ENCODE peak calls at places on chromosomes 4 and X, in six cellular contexts. One of them, this sample, is unnamed.

GRCh38 chr4:113684534-113685091 is 76.9 kb downstream of the CAMK2D start:
- DNase-seq in A549: peak; percentile 12
- DNase-seq in neuronal stem cell: no peak
- DNase-seq in brain microvascular endothelial cell: peak; percentile 57
- DNase-seq in stimulated activated CD8-positive, alpha-beta memory T cell treated with anti-CD3 and anti-CD28 coated beads, Interleukin-4, amount 100 ng/mL, for 4 hours: no peak
- DNase-seq in LoVo: no peak
- DNase-seq in this sample: no peak

GRCh38 chr4:39937683-39938268 is 39.9 kb downstream of the PDS5A start:
- DNase-seq in A549: no peak
- DNase-seq in neuronal stem cell: no peak
- DNase-seq in brain microvascular endothelial cell: no peak
- DNase-seq in stimulated activated CD8-positive, alpha-beta memory T cell treated with anti-CD3 and anti-CD28 coated beads, Interleukin-4, amount 100 ng/mL, for 4 hours: no peak
- DNase-seq in LoVo: no peak
- DNase-seq in this sample: no peak

GRCh38 chr4:152970102-152970820 is 34.1 kb downstream of the FHDC1 start:
- DNase-seq in A549: no peak
- DNase-seq in neuronal stem cell: no peak
- DNase-seq in brain microvascular endothelial cell: no peak
- DNase-seq in stimulated activated CD8-positive, alpha-beta memory T cell treated with anti-CD3 and anti-CD28 coated beads, Interleukin-4, amount 100 ng/mL, for 4 hours: no peak
- DNase-seq in LoVo: no peak
- DNase-seq in this sample: no peak

GRCh38 chr4:73021634-73022033 is 47.9 kb downstream of the COX18 start:
- DNase-seq in A549: peak; percentile 17
- DNase-seq in neuronal stem cell: no peak
- DNase-seq in brain microvascular endothelial cell: peak; percentile 54
- DNase-seq in stimulated activated CD8-positive, alpha-beta memory T cell treated with anti-CD3 and anti-CD28 coated beads, Interleukin-4, amount 100 ng/mL, for 4 hours: no peak
- DNase-seq in LoVo: peak; percentile 18
- DNase-seq in this sample: no peak

GRCh38 chr4:7956306-7957112 is 16.8 kb upstream of the AFAP1 start:
- DNase-seq in A549: no peak
- DNase-seq in neuronal stem cell: no peak
- DNase-seq in brain microvascular endothelial cell: no peak
- DNase-seq in stimulated activated CD8-positive, alpha-beta memory T cell treated with anti-CD3 and anti-CD28 coated beads, Interleukin-4, amount 100 ng/mL, for 4 hours: no peak
- DNase-seq in LoVo: no peak
- DNase-seq in this sample: no peak

GRCh38 chr4:107482546-107482945 is 237.5 kb downstream of the PAPSS1 start:
- DNase-seq in A549: no peak
- DNase-seq in neuronal stem cell: no peak
- DNase-seq in brain microvascular endothelial cell: no peak
- DNase-seq in stimulated activated CD8-positive, alpha-beta memory T cell treated with anti-CD3 and anti-CD28 coated beads, Interleukin-4, amount 100 ng/mL, for 4 hours: no peak
- DNase-seq in LoVo: no peak
- DNase-seq in this sample: no peak

GRCh38 chrX:111088628-111089027 is 7.4 kb upstream of the PAK3 start:
- DNase-seq in A549: no peak
- DNase-seq in neuronal stem cell: no peak
- DNase-seq in brain microvascular endothelial cell: no peak
- DNase-seq in stimulated activated CD8-positive, alpha-beta memory T cell treated with anti-CD3 and anti-CD28 coated beads, Interleukin-4, amount 100 ng/mL, for 4 hours: no peak
- DNase-seq in LoVo: no peak
- DNase-seq in this sample: no peak

GRCh38 chr4:176729489-176729888 is 63.2 kb downstream of the VEGFC start:
- DNase-seq in A549: no peak
- DNase-seq in neuronal stem cell: no peak
- DNase-seq in brain microvascular endothelial cell: no peak
- DNase-seq in stimulated activated CD8-positive, alpha-beta memory T cell treated with anti-CD3 and anti-CD28 coated beads, Interleukin-4, amount 100 ng/mL, for 4 hours: no peak
- DNase-seq in LoVo: no peak
- DNase-seq in this sample: no peak

GRCh38 chrX:40209951-40210617 is 112.3 kb upstream of the BCOR start:
- DNase-seq in A549: no peak
- DNase-seq in neuronal stem cell: no peak
- DNase-seq in brain microvascular endothelial cell: no peak
- DNase-seq in stimulated activated CD8-positive, alpha-beta memory T cell treated with anti-CD3 and anti-CD28 coated beads, Interleukin-4, amount 100 ng/mL, for 4 hours: no peak
- DNase-seq in LoVo: no peak
- DNase-seq in this sample: no peak

GRCh38 chr4:139692300-139693012 is 26.8 kb downstream of the MGST2 start:
- DNase-seq in A549: no peak
- DNase-seq in neuronal stem cell: no peak
- DNase-seq in brain microvascular endothelial cell: no peak
- DNase-seq in stimulated activated CD8-positive, alpha-beta memory T cell treated with anti-CD3 and anti-CD28 coated beads, Interleukin-4, amount 100 ng/mL, for 4 hours: no peak
- DNase-seq in LoVo: no peak
- DNase-seq in this sample: no peak

GRCh38 chr4:4864443-4864939 is 5.0 kb downstream of the MSX1 start:
- DNase-seq in A549: no peak
- DNase-seq in neuronal stem cell: no peak
- DNase-seq in brain microvascular endothelial cell: no peak
- DNase-seq in stimulated activated CD8-positive, alpha-beta memory T cell treated with anti-CD3 and anti-CD28 coated beads, Interleukin-4, amount 100 ng/mL, for 4 hours: no peak
- DNase-seq in LoVo: no peak
- DNase-seq in this sample: no peak

GRCh38 chrX:17579021-17579420 is 158.3 kb upstream of the SCML1 start:
- DNase-seq in A549: no peak
- DNase-seq in neuronal stem cell: no peak
- DNase-seq in brain microvascular endothelial cell: no peak
- DNase-seq in stimulated activated CD8-positive, alpha-beta memory T cell treated with anti-CD3 and anti-CD28 coated beads, Interleukin-4, amount 100 ng/mL, for 4 hours: no peak
- DNase-seq in LoVo: no peak
- DNase-seq in this sample: no peak

GRCh38 chrX:13094780-13095425 is 50.5 kb upstream of the FAM9C start:
- DNase-seq in A549: no peak
- DNase-seq in neuronal stem cell: no peak
- DNase-seq in brain microvascular endothelial cell: peak; percentile 48
- DNase-seq in stimulated activated CD8-positive, alpha-beta memory T cell treated with anti-CD3 and anti-CD28 coated beads, Interleukin-4, amount 100 ng/mL, for 4 hours: no peak
- DNase-seq in LoVo: no peak
- DNase-seq in this sample: no peak

GRCh38 chrX:68746988-68747387 is 81.8 kb upstream of the EFNB1 start:
- DNase-seq in A549: no peak
- DNase-seq in neuronal stem cell: no peak
- DNase-seq in brain microvascular endothelial cell: no peak
- DNase-seq in stimulated activated CD8-positive, alpha-beta memory T cell treated with anti-CD3 and anti-CD28 coated beads, Interleukin-4, amount 100 ng/mL, for 4 hours: no peak
- DNase-seq in LoVo: no peak
- DNase-seq in this sample: no peak

GRCh38 chrX:70452143-70452733 is 7.6 kb downstream of the DLG3 start:
- DNase-seq in A549: peak; percentile 58
- DNase-seq in neuronal stem cell: no peak
- DNase-seq in brain microvascular endothelial cell: no peak
- DNase-seq in stimulated activated CD8-positive, alpha-beta memory T cell treated with anti-CD3 and anti-CD28 coated beads, Interleukin-4, amount 100 ng/mL, for 4 hours: no peak
- DNase-seq in LoVo: peak; percentile 52
- DNase-seq in this sample: no peak

GRCh38 chrX:135327299-135327698 is 18.0 kb downstream of the ETDC start:
- DNase-seq in A549: no peak
- DNase-seq in neuronal stem cell: no peak
- DNase-seq in brain microvascular endothelial cell: peak; percentile 87
- DNase-seq in stimulated activated CD8-positive, alpha-beta memory T cell treated with anti-CD3 and anti-CD28 coated beads, Interleukin-4, amount 100 ng/mL, for 4 hours: no peak
- DNase-seq in LoVo: no peak
- DNase-seq in this sample: peak; percentile 39

GRCh38 chr4:13705521-13706035 is 78.1 kb upstream of the BOD1L1 start:
- DNase-seq in A549: no peak
- DNase-seq in neuronal stem cell: no peak
- DNase-seq in brain microvascular endothelial cell: no peak
- DNase-seq in stimulated activated CD8-positive, alpha-beta memory T cell treated with anti-CD3 and anti-CD28 coated beads, Interleukin-4, amount 100 ng/mL, for 4 hours: no peak
- DNase-seq in LoVo: peak; percentile 83
- DNase-seq in this sample: no peak

GRCh38 chrX:292900-293897 is 12.0 kb downstream of the PLCXD1 start:
- DNase-seq in A549: no peak
- DNase-seq in neuronal stem cell: no peak
- DNase-seq in brain microvascular endothelial cell: no peak
- DNase-seq in stimulated activated CD8-positive, alpha-beta memory T cell treated with anti-CD3 and anti-CD28 coated beads, Interleukin-4, amount 100 ng/mL, for 4 hours: no peak
- DNase-seq in LoVo: no peak
- DNase-seq in this sample: no peak

GRCh38 chr4:113675731-113676707 is 85.5 kb downstream of the CAMK2D start:
- DNase-seq in A549: no peak
- DNase-seq in neuronal stem cell: no peak
- DNase-seq in brain microvascular endothelial cell: no peak
- DNase-seq in stimulated activated CD8-positive, alpha-beta memory T cell treated with anti-CD3 and anti-CD28 coated beads, Interleukin-4, amount 100 ng/mL, for 4 hours: no peak
- DNase-seq in LoVo: no peak
- DNase-seq in this sample: no peak

GRCh38 chr4:180828455-180829018 is 1414.7 kb upstream of the TENM3 start:
- DNase-seq in A549: no peak
- DNase-seq in neuronal stem cell: peak; percentile 40
- DNase-seq in brain microvascular endothelial cell: peak; percentile 76
- DNase-seq in stimulated activated CD8-positive, alpha-beta memory T cell treated with anti-CD3 and anti-CD28 coated beads, Interleukin-4, amount 100 ng/mL, for 4 hours: no peak
- DNase-seq in LoVo: peak; percentile 28
- DNase-seq in this sample: peak; percentile 78

GRCh38 chr4:8710416-8710815 is 117.9 kb downstream of the CPZ start:
- DNase-seq in A549: no peak
- DNase-seq in neuronal stem cell: no peak
- DNase-seq in brain microvascular endothelial cell: no peak
- DNase-seq in stimulated activated CD8-positive, alpha-beta memory T cell treated with anti-CD3 and anti-CD28 coated beads, Interleukin-4, amount 100 ng/mL, for 4 hours: no peak
- DNase-seq in LoVo: no peak
- DNase-seq in this sample: no peak

GRCh38 chr4:152590179-152591031 is 54.5 kb upstream of the FBXW7 start:
- DNase-seq in A549: no peak
- DNase-seq in neuronal stem cell: no peak
- DNase-seq in brain microvascular endothelial cell: peak; percentile 93
- DNase-seq in stimulated activated CD8-positive, alpha-beta memory T cell treated with anti-CD3 and anti-CD28 coated beads, Interleukin-4, amount 100 ng/mL, for 4 hours: no peak
- DNase-seq in LoVo: no peak
- DNase-seq in this sample: peak; percentile 78

GRCh38 chr4:128287159-128287870 is at the start of gene PGRMC2:
- DNase-seq in A549: peak; percentile 8
- DNase-seq in neuronal stem cell: peak; percentile 24
- DNase-seq in brain microvascular endothelial cell: peak; percentile 24
- DNase-seq in stimulated activated CD8-positive, alpha-beta memory T cell treated with anti-CD3 and anti-CD28 coated beads, Interleukin-4, amount 100 ng/mL, for 4 hours: peak; percentile 1
- DNase-seq in LoVo: peak; percentile 15
- DNase-seq in this sample: no peak

GRCh38 chr4:124028172-124028571 is 631.6 kb downstream of the SPRY1 start:
- DNase-seq in A549: no peak
- DNase-seq in neuronal stem cell: no peak
- DNase-seq in brain microvascular endothelial cell: no peak
- DNase-seq in stimulated activated CD8-positive, alpha-beta memory T cell treated with anti-CD3 and anti-CD28 coated beads, Interleukin-4, amount 100 ng/mL, for 4 hours: no peak
- DNase-seq in LoVo: no peak
- DNase-seq in this sample: no peak

GRCh38 chr4:4426511-4427477 is 39.9 kb downstream of the NSG1 start:
- DNase-seq in A549: no peak
- DNase-seq in neuronal stem cell: peak; percentile 17
- DNase-seq in brain microvascular endothelial cell: no peak
- DNase-seq in stimulated activated CD8-positive, alpha-beta memory T cell treated with anti-CD3 and anti-CD28 coated beads, Interleukin-4, amount 100 ng/mL, for 4 hours: no peak
- DNase-seq in LoVo: no peak
- DNase-seq in this sample: no peak

GRCh38 chr4:106690487-106690886 is 321.9 kb upstream of the GIMD1 start:
- DNase-seq in A549: no peak
- DNase-seq in neuronal stem cell: no peak
- DNase-seq in brain microvascular endothelial cell: peak; percentile 78
- DNase-seq in stimulated activated CD8-positive, alpha-beta memory T cell treated with anti-CD3 and anti-CD28 coated beads, Interleukin-4, amount 100 ng/mL, for 4 hours: no peak
- DNase-seq in LoVo: peak; percentile 7
- DNase-seq in this sample: peak; percentile 57

GRCh38 chr4:153140294-153140693 is 63.9 kb upstream of the TRIM2 start:
- DNase-seq in A549: no peak
- DNase-seq in neuronal stem cell: no peak
- DNase-seq in brain microvascular endothelial cell: peak; percentile 37
- DNase-seq in stimulated activated CD8-positive, alpha-beta memory T cell treated with anti-CD3 and anti-CD28 coated beads, Interleukin-4, amount 100 ng/mL, for 4 hours: no peak
- DNase-seq in LoVo: no peak
- DNase-seq in this sample: no peak

GRCh38 chr4:186770446-186771175 is 47.0 kb upstream of the FAT1 start:
- DNase-seq in A549: no peak
- DNase-seq in neuronal stem cell: no peak
- DNase-seq in brain microvascular endothelial cell: peak; percentile 34
- DNase-seq in stimulated activated CD8-positive, alpha-beta memory T cell treated with anti-CD3 and anti-CD28 coated beads, Interleukin-4, amount 100 ng/mL, for 4 hours: no peak
- DNase-seq in LoVo: no peak
- DNase-seq in this sample: peak; percentile 66

GRCh38 chr4:40550900-40551546 is 78.6 kb downstream of the RBM47 start:
- DNase-seq in A549: peak; percentile 25
- DNase-seq in neuronal stem cell: no peak
- DNase-seq in brain microvascular endothelial cell: peak; percentile 4
- DNase-seq in stimulated activated CD8-positive, alpha-beta memory T cell treated with anti-CD3 and anti-CD28 coated beads, Interleukin-4, amount 100 ng/mL, for 4 hours: no peak
- DNase-seq in LoVo: peak; percentile 59
- DNase-seq in this sample: no peak

GRCh38 chr4:123600426-123600825 is 203.8 kb downstream of the SPRY1 start:
- DNase-seq in A549: no peak
- DNase-seq in neuronal stem cell: no peak
- DNase-seq in brain microvascular endothelial cell: no peak
- DNase-seq in stimulated activated CD8-positive, alpha-beta memory T cell treated with anti-CD3 and anti-CD28 coated beads, Interleukin-4, amount 100 ng/mL, for 4 hours: no peak
- DNase-seq in LoVo: no peak
- DNase-seq in this sample: no peak

GRCh38 chrX:124280294-124280902 is 52.1 kb upstream of the TEX13D start:
- DNase-seq in A549: no peak
- DNase-seq in neuronal stem cell: no peak
- DNase-seq in brain microvascular endothelial cell: no peak
- DNase-seq in stimulated activated CD8-positive, alpha-beta memory T cell treated with anti-CD3 and anti-CD28 coated beads, Interleukin-4, amount 100 ng/mL, for 4 hours: no peak
- DNase-seq in LoVo: no peak
- DNase-seq in this sample: no peak

GRCh38 chr4:101346562-101347266 is 612 bp downstream of the PPP3CA start:
- DNase-seq in A549: peak; percentile 13
- DNase-seq in neuronal stem cell: peak; percentile 57
- DNase-seq in brain microvascular endothelial cell: peak; percentile 54
- DNase-seq in stimulated activated CD8-positive, alpha-beta memory T cell treated with anti-CD3 and anti-CD28 coated beads, Interleukin-4, amount 100 ng/mL, for 4 hours: peak; percentile 21
- DNase-seq in LoVo: peak; percentile 43
- DNase-seq in this sample: no peak

GRCh38 chr4:16160457-16160856 is 65.8 kb downstream of the TAPT1 start:
- DNase-seq in A549: no peak
- DNase-seq in neuronal stem cell: no peak
- DNase-seq in brain microvascular endothelial cell: no peak
- DNase-seq in stimulated activated CD8-positive, alpha-beta memory T cell treated with anti-CD3 and anti-CD28 coated beads, Interleukin-4, amount 100 ng/mL, for 4 hours: no peak
- DNase-seq in LoVo: no peak
- DNase-seq in this sample: no peak

GRCh38 chr4:88854481-88854880 is 156.9 kb upstream of the NAP1L5 start:
- DNase-seq in A549: no peak
- DNase-seq in neuronal stem cell: no peak
- DNase-seq in brain microvascular endothelial cell: no peak
- DNase-seq in stimulated activated CD8-positive, alpha-beta memory T cell treated with anti-CD3 and anti-CD28 coated beads, Interleukin-4, amount 100 ng/mL, for 4 hours: no peak
- DNase-seq in LoVo: no peak
- DNase-seq in this sample: no peak